ENCODE peak calls at places on chromosomes 2 and 18, in six cellular contexts. K is adipocyte; N is naive thymus-derived CD4-positive, alpha-beta T cell; Q is transverse colon; W is endodermal cell; D is coronary artery. G is an unnamed sample.

GRCh38 chr2:191128172-191128910 is 22.5 kb downstream of the STAT4 start:
- DNase-seq in K (no peak), N (no peak), Q (no peak), W (no peak), D (no peak), G (no peak)

GRCh38 chr2:237474511-237474911 is 12.5 kb upstream of the MLPH start:
- DNase-seq in K (no peak), N (no peak), Q (no peak), W (no peak), D (peak; percentile 78), G (no peak)

GRCh38 chr2:204452464-204453023 is 92.7 kb upstream of the PARD3B start:
- DNase-seq in K (peak; percentile 92), N (no peak), Q (peak; percentile 44), W (peak; percentile 54), D (peak; percentile 76), G (no peak)

GRCh38 chr2:12803616-12804015 is 86.9 kb downstream of the TRIB2 start:
- DNase-seq in K (peak; percentile 70), N (no peak), Q (no peak), W (no peak), D (no peak), G (no peak)

GRCh38 chr2:117918608-117919007 is 95.3 kb downstream of the CCDC93 start:
- DNase-seq in K (no peak), N (no peak), Q (peak; percentile 67), W (no peak), D (no peak), G (no peak)

GRCh38 chr2:188132385-188132784 is 159.3 kb upstream of the GULP1 start:
- DNase-seq in K (no peak), N (no peak), Q (no peak), W (no peak), D (no peak), G (no peak)

GRCh38 chr2:99691931-99692330 is 202.1 kb upstream of the REV1 start:
- DNase-seq in K (peak; percentile 31), N (no peak), Q (peak; percentile 15), W (no peak), D (peak; percentile 71), G (no peak)

GRCh38 chr2:138630164-138630563 is 128.6 kb downstream of the SPOPL start:
- DNase-seq in K (no peak), N (no peak), Q (no peak), W (no peak), D (no peak), G (no peak)

GRCh38 chr18:77055429-77056310 is 76.9 kb downstream of the MBP start:
- DNase-seq in K (no peak), N (no peak), Q (no peak), W (no peak), D (no peak), G (peak; percentile 94)

GRCh38 chr2:16282511-16282910 is 342.2 kb downstream of the MYCN start:
- DNase-seq in K (no peak), N (no peak), Q (no peak), W (no peak), D (no peak), G (no peak)

GRCh38 chr2:30979822-30980245 is 158.4 kb downstream of the GALNT14 start:
- DNase-seq in K (peak; percentile 78), N (no peak), Q (no peak), W (peak; percentile 64), D (peak; percentile 82), G (no peak)

GRCh38 chr2:241936457-241937133 is 67.1 kb downstream of the RTP5 start:
- DNase-seq in K (no peak), N (no peak), Q (no peak), W (no peak), D (peak; percentile 58), G (no peak)

GRCh38 chr18:61743775-61744531 is 148.9 kb downstream of the RNF152 start:
- DNase-seq in K (peak; percentile 36), N (no peak), Q (no peak), W (no peak), D (no peak), G (no peak)

GRCh38 chr2:148658807-148659722 is 14.5 kb downstream of the EPC2 start:
- DNase-seq in K (peak; percentile 33), N (peak; percentile 28), Q (no peak), W (no peak), D (no peak), G (no peak)

DNA sequence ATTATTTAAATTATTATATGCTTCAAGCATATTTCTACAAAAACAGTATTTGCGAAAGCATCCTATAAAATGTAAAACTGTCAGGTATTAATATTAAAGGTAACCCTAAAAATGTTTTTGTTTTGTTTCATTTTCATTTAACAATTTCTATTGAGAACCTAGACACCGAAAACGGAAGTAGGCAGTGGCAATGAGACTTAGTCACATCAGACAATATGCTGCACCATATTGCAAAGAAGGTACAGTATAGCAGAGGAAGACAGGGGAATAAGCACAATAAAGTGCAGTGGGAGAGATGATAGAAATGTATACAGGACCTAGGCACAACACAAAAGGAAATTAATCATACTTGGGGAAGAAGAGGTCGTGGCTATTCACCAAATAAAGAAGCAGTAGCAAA is 12.2 kb downstream of the SCN1A start:
- DNase-seq in K (no peak), N (no peak), Q (no peak), W (no peak), D (no peak), G (no peak)
- H3K4me3 ChIP-seq in K (no peak overlapping the region), N (no peak overlapping the region), Q (no peak overlapping the region), W (no peak overlapping the region), D (no peak overlapping the region), G (no peak overlapping the region)

DNA sequence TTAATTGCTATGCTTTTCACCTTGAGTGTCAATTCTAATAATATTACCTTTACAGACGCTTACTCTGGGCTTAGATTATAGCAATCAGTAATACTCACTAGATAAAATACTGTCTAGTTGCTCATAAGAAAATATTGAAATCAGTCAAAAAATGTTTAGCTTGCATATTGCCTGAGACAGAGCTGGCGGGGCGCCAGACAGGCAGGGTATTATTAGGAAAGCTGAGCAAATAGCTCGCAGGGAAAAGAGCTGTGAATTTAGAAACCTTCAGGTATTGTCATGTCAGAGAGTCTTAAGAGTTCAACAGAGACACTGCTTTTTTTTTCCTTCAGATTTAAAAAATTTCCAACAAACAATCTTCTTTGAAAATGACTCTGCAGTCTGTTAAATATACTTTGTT is 118.4 kb downstream of the MEIS1 start:
- DNase-seq in K (peak; percentile 15), N (no peak), Q (no peak), W (no peak), D (no peak), G (no peak)
- H3K4me3 ChIP-seq in K (no peak overlapping the region), N (no peak overlapping the region), Q (no peak overlapping the region), W (no peak overlapping the region), D (no peak overlapping the region), G (no peak overlapping the region)

GRCh38 chr2:223243233-223243632 is 191.2 kb downstream of the KCNE4 start:
- DNase-seq in K (no peak), N (no peak), Q (no peak), W (no peak), D (no peak), G (no peak)
- H3K4me3 ChIP-seq in K (no peak overlapping the region), N (no peak overlapping the region), Q (no peak overlapping the region), W (no peak overlapping the region), D (no peak overlapping the region), G (no peak overlapping the region)

GRCh38 chr2:161991991-161992390 is 82.0 kb downstream of the DPP4 start:
- DNase-seq in K (peak; percentile 28), N (no peak), Q (no peak), W (no peak), D (no peak), G (no peak)

GRCh38 chr2:161990741-161991140 is 83.3 kb downstream of the DPP4 start:
- DNase-seq in K (peak; percentile 92), N (no peak), Q (no peak), W (no peak), D (no peak), G (no peak)

GRCh38 chr2:161990036-161990435 is 84.0 kb downstream of the DPP4 start:
- DNase-seq in K (no peak), N (no peak), Q (no peak), W (no peak), D (no peak), G (no peak)

GRCh38 chr2:161994766-161995165 is 79.2 kb downstream of the DPP4 start:
- DNase-seq in K (no peak), N (no peak), Q (no peak), W (no peak), D (no peak), G (no peak)

GRCh38 chr2:161992526-161992925 is 81.5 kb downstream of the DPP4 start:
- DNase-seq in K (peak; percentile 36), N (peak; percentile 74), Q (no peak), W (no peak), D (no peak), G (no peak)
- H3K4me3 ChIP-seq in K (no peak overlapping the region), N (peak overlapping the region; percentile 46), Q (no peak overlapping the region), W (no peak overlapping the region), D (no peak overlapping the region), G (no peak overlapping the region)

GRCh38 chr18:63479826-63480225 is 3.1 kb downstream of the SERPINB5 start:
- DNase-seq in K (no peak), N (no peak), Q (no peak), W (no peak), D (no peak), G (no peak)

GRCh38 chr18:63476666-63477065 is at the start of gene SERPINB5:
- DNase-seq in K (no peak), N (no peak), Q (peak; percentile 90), W (peak; percentile 89), D (no peak), G (no peak)

GRCh38 chr18:63480892-63481291 is 4.1 kb downstream of the SERPINB5 start:
- DNase-seq in K (no peak), N (no peak), Q (no peak), W (no peak), D (no peak), G (no peak)

GRCh38 chr18:63480476-63480875 is 3.7 kb downstream of the SERPINB5 start:
- DNase-seq in K (peak; percentile 31), N (no peak), Q (no peak), W (no peak), D (no peak), G (no peak)

GRCh38 chr18:63477972-63478371 is 1.2 kb downstream of the SERPINB5 start:
- DNase-seq in K (no peak), N (no peak), Q (no peak), W (peak; percentile 62), D (no peak), G (no peak)
- H3K4me3 ChIP-seq in K (no peak overlapping the region), N (no peak overlapping the region), Q (no peak overlapping the region), W (no peak overlapping the region), D (no peak overlapping the region), G (no peak overlapping the region)

DNA sequence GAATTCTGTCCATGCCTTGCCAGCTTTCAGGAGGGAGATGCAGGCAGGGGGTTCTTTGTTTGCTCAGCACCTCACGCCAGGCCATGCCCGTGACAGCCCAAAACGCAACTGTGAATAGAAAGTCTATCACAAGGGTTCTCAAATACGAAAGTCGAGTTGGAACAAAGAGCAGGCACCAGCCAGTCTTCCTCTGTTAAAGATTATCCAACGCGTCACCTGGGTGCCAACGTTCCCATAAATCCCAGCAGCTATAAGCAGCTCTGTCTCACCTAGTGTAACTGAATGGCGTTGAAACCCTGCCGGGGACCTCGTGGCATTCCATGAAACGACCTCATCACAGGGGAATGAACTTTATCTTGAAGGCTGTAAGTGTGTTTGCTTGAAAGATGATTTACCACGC is 84.8 kb upstream of the GATA6 start:
- DNase-seq in K (no peak), N (no peak), Q (peak; percentile 82), W (peak; percentile 81), D (no peak), G (no peak)
- H3K4me3 ChIP-seq in K (no peak overlapping the region), N (no peak overlapping the region), Q (no peak overlapping the region), W (no peak overlapping the region), D (no peak overlapping the region), G (no peak overlapping the region)

G was measured in spleen.